ENCODE peak calls at places on chromosomes 5 and 9, in four cellular contexts. Y is K562, L is GM12878, U is HepG2. H is an unnamed sample.

GRCh38 chr5:135320718-135321484 is 78.1 kb downstream of the MACROH2A1 start:
- DNase-seq in U (no peak), Y (no peak), L (no peak), H (no peak)

GRCh38 chr5:31620071-31620470 is 18.9 kb upstream of the PDZD2 start:
- DNase-seq in U (no peak), Y (no peak), L (no peak), H (no peak)

GRCh38 chr9:122001491-122002201 is 91.5 kb downstream of the TTLL11 start:
- DNase-seq in Y (no peak), U (no peak), L (no peak), H (no peak)

GRCh38 chr5:168869615-168870227 is 290.6 kb upstream of the PANK3 start:
- DNase-seq in L (no peak), U (no peak), Y (no peak), H (no peak)

GRCh38 chr5:149732500-149733128 is 2.5 kb downstream of the PPARGC1B start:
- DNase-seq in L (no peak), U (peak; percentile 32), Y (peak; percentile 59), H (no peak)

GRCh38 chr9:127786773-127787123 is 914 bp downstream of the CDK9 start:
- DNase-seq in U (no peak), Y (no peak), L (no peak), H (no peak)

GRCh38 chr9:8558176-8558575 is 758.6 kb upstream of the DMAC1 start:
- DNase-seq in U (no peak), Y (no peak), L (no peak), H (no peak)

GRCh38 chr9:131382850-131383729 is 10.8 kb upstream of the PRRC2B start:
- DNase-seq in L (no peak), U (peak; percentile 68), Y (peak; percentile 4), H (peak; percentile 68)

GRCh38 chr5:177994561-177995190 is 1.4 kb downstream of the PROP1 start:
- DNase-seq in U (no peak), Y (no peak), L (no peak), H (no peak)

GRCh38 chr5:82594097-82594496 is 315.9 kb upstream of the RPS23 start:
- DNase-seq in L (no peak), U (peak; percentile 7), Y (no peak), H (no peak)

GRCh38 chr5:142684508-142685031 is 1.3 kb downstream of the FGF1 start:
- DNase-seq in U (no peak), L (no peak), Y (no peak), H (no peak)

GRCh38 chr9:104876587-104876986 is 51.4 kb downstream of the ABCA1 start:
- DNase-seq in U (no peak), Y (no peak), L (no peak), H (no peak)

GRCh38 chr5:128271859-128272446 is 188.4 kb downstream of the SLC12A2 start:
- DNase-seq in L (no peak), Y (no peak), U (no peak), H (no peak)

GRCh38 chr9:37466037-37466709 is 923 bp upstream of the ZBTB5 start:
- DNase-seq in Y (peak; percentile 75), L (no peak), U (peak; percentile 25), H (peak; percentile 72)

GRCh38 chr9:124567362-124567761 is 60.2 kb upstream of the NR5A1 start:
- DNase-seq in U (peak; percentile 89), L (no peak), Y (no peak), H (no peak)

GRCh38 chr5:68139601-68140441 is 75.7 kb upstream of the PIK3R1 start:
- DNase-seq in Y (no peak), L (no peak), U (no peak), H (no peak)

GRCh38 chr5:38338455-38338854 is 80.1 kb downstream of the EGFLAM start:
- DNase-seq in Y (no peak), U (peak; percentile 62), L (no peak), H (no peak)

GRCh38 chr5:108078882-108079281 is 303.0 kb downstream of the FBXL17 start:
- DNase-seq in Y (no peak), U (no peak), L (no peak), H (no peak)

GRCh38 chr5:178454821-178455479 is 135.2 kb downstream of the COL23A1 start:
- DNase-seq in L (no peak), U (no peak), Y (no peak), H (no peak)

DNA sequence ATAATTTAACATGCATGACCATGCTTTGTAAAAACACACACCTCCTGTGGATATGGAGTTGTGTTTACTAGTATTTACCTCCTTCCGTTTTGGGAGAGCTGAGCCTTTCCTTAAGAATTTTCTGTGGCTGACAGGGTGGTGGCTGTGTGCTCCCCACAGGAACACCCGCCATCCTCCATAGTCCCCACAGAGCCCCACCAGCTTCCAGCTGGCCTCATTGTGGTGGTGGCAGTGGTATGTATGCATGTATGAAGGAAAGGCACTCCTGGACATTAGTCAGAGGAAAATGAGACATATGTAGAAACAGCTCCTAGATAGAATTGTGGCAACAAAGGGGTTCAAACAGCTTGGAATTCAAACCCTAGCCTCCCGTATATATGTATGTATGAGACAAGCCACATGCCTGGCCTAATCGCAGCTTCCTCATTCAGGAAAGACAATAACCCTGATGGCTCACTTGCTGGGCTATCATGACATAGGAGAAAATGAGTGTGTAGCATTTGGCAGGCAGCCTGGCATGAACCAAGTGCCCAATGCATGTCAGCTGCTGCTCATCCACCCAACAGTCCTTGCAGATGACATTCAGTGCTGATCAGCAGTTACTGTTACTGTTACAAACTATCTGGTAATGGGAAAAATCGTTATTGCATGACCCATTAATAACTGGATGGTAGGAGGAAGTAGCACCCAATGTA is 459.7 kb downstream of the EBF1 start:
- DNase-seq in Y (no peak), U (no peak), L (no peak), H (no peak)
- TF ChIP-seq NR2C2 in Y (no peak), U (no peak), L (no peak), H (no peak)

GRCh38 chr5:123665822-123666371 is 153.9 kb downstream of the CSNK1G3 start:
- DNase-seq in Y (no peak), L (no peak), U (no peak), H (no peak)
- TF ChIP-seq NR2C2 in Y (no peak), L (no peak), U (no peak), H (no peak)

GRCh38 chr5:109412981-109413402 is 3.2 kb upstream of the PJA2 start:
- DNase-seq in L (no peak), U (peak; percentile 64), Y (no peak), H (no peak)

GRCh38 chr5:109411627-109412026 is 1.9 kb upstream of the PJA2 start:
- DNase-seq in L (no peak), U (no peak), Y (peak; percentile 21), H (no peak)

GRCh38 chr5:109410389-109411174 is 808 bp upstream of the PJA2 start:
- DNase-seq in L (no peak), Y (peak; percentile 64), U (no peak), H (peak; percentile 75)

GRCh38 chr5:109411175-109411514 is 1.4 kb upstream of the PJA2 start:
- DNase-seq in U (no peak), Y (no peak), L (no peak), H (no peak)

GRCh38 chr5:109413463-109413862 is 3.7 kb upstream of the PJA2 start:
- DNase-seq in Y (no peak), U (peak; percentile 9), L (no peak), H (no peak)
- TF ChIP-seq NR2C2 in Y (no peak), U (no peak), L (no peak), H (no peak)

GRCh38 chr5:157006262-157006661 is 43.2 kb upstream of the TIMD4 start:
- DNase-seq in Y (no peak), L (no peak), U (no peak), H (no peak)

GRCh38 chr5:157004893-157005551 is 42.0 kb upstream of the TIMD4 start:
- DNase-seq in Y (no peak), U (no peak), L (no peak), H (no peak)
- TF ChIP-seq NR2C2 in Y (no peak), U (no peak), L (no peak), H (no peak)

DNA sequence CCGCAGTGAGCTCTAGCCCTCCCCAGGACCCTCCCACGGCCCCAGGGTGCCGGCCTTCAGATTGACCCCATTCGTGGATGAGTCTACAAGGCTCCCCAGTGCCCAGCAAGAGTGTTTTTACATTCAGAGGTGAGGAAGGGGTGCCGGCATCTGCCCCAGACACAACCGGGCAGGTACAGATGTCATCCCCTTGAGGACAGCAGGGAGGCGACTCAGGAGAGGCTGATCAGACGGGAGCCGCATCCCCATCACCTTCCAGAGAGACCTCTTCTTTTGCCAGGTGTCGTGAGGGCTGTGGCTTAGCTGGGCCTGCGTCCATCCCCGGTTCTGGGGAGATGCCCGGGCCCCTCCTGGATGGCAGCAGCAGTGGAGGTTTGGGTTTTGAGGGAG is 4.3 kb upstream of the LRRC14B start:
- DNase-seq in U (no peak), L (no peak), Y (no peak), H (no peak)
- TF ChIP-seq NR2C2 in U (no peak), L (no peak), Y (no peak), H (no peak)

GRCh38 chr5:35186749-35187148 is 43.5 kb downstream of the PRLR start:
- DNase-seq in U (no peak), L (no peak), Y (no peak), H (no peak)

GRCh38 chr5:35183243-35183955 is 46.9 kb downstream of the PRLR start:
- DNase-seq in L (peak; percentile 27), U (peak; percentile 65), Y (no peak), H (peak; percentile 71)

GRCh38 chr5:35182541-35183242 is 47.6 kb downstream of the PRLR start:
- DNase-seq in U (no peak), L (no peak), Y (no peak), H (no peak)

GRCh38 chr5:35188041-35188457 is 42.2 kb downstream of the PRLR start:
- DNase-seq in L (no peak), Y (no peak), U (no peak), H (no peak)

GRCh38 chr5:35185518-35185917 is 44.8 kb downstream of the PRLR start:
- DNase-seq in U (peak; percentile 73), Y (no peak), L (no peak), H (no peak)
- TF ChIP-seq NR2C2 in U (no peak), Y (no peak), L (no peak), H (no peak)

DNA sequence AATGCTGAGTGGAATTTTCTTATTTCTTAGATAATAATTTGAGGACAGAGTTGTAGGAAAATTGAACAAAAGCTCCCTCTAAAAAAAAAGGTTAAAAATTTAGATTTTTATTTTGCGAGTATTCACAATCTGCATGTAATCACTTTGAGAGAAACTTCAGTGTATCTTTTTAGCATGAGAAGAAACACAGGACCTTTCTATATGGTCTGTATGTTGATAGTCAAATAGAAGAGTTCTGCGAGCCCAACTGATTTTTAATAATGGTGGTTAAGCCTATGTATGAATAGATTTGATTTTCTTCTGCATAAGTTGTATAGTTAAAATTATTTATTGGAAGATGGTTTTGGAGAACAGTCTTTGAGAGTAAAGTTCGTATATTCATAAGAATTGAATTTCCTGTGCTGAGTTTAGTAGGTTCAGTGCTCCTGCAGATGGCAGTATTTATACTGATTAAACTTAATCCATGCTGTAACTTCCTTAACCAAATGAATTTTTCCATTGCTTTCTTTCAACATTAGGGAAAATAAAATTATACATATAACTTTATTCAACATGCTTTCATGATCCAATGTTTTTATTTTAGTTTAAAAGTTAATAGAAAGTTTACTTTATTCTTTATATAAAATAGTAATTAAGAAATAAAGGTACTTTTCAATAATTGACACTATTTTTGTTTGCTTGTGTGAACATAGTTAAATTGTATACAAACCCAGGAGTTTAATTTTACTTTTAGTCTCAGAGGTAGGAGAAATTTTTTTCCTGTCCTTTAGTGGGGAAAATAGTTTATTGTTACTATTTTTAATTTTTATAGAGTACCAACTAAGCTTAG is 19.6 kb downstream of the TCERG1 start:
- DNase-seq in U (no peak), L (no peak), Y (no peak), H (no peak)
- TF ChIP-seq NR2C2 in U (no peak), L (no peak), Y (no peak), H (no peak)

H was measured in WTC11.